ENCODE peak calls at places on chromosomes 11 and 22, in four cellular contexts. J is AG10803; Y is left ventricle myocardium inferior; Z is naive thymus-derived CD8-positive, alpha-beta T cell. A is an unnamed sample.

GRCh38 chr22:42344391-42344861 is 74.0 kb upstream of the TCF20 start:
- DNase-seq in J (peak; percentile 37), Y (peak; percentile 53), Z (no peak), A (no peak)

GRCh38 chr22:29635734-29636357 is 32.4 kb downstream of the NF2 start:
- DNase-seq in J (peak; percentile 76), Y (no peak), Z (no peak), A (no peak)

GRCh38 chr11:32259641-32260081 is 168.8 kb downstream of the RCN1 start:
- DNase-seq in J (peak; percentile 10), Y (no peak), Z (no peak), A (no peak)

GRCh38 chr11:100578966-100579365 is 108.1 kb upstream of the ARHGAP42 start:
- DNase-seq in J (no peak), Y (no peak), Z (no peak), A (no peak)

GRCh38 chr11:15818132-15818842 is 538.1 kb downstream of the SOX6 start:
- DNase-seq in J (no peak), Y (no peak), Z (no peak), A (no peak)

GRCh38 chr11:6022954-6023353 is 7.6 kb downstream of the OR56A1 start:
- DNase-seq in J (peak; percentile 50), Y (no peak), Z (no peak), A (peak; percentile 22)

GRCh38 chr11:112795896-112796686 is 165.1 kb upstream of the NCAM1 start:
- DNase-seq in J (no peak), Y (no peak), Z (no peak), A (no peak)

GRCh38 chr11:113728814-113729213 is 22.7 kb upstream of the TMPRSS5 start:
- DNase-seq in J (no peak), Y (no peak), Z (no peak), A (no peak)

GRCh38 chr11:61775606-61776554 is 16.5 kb downstream of the TMEM258 start:
- DNase-seq in J (no peak), Y (no peak), Z (no peak), A (no peak)

GRCh38 chr11:43639224-43639623 is 41.3 kb upstream of the HSD17B12 start:
- DNase-seq in J (no peak), Y (no peak), Z (no peak), A (no peak)

GRCh38 chr22:27687984-27688545 is 113.5 kb downstream of the MN1 start:
- DNase-seq in J (no peak), Y (no peak), Z (no peak), A (no peak)

GRCh38 chr22:35914665-35915476 is 113.8 kb downstream of the RBFOX2 start:
- DNase-seq in J (peak; percentile 88), Y (no peak), Z (no peak), A (peak; percentile 66)

GRCh38 chr11:4482445-4482844 is at the start of gene OR52K1:
- DNase-seq in J (no peak), Y (no peak), Z (no peak), A (no peak)

A was measured in glomerular endothelial cell.